ENCODE peak calls at places on chromosomes 1 and 21, in six cellular contexts. Z is IMR-90, J is mesenchymal stem cell, T is mesendoderm, A is H1, Q is neuronal stem cell. G is an unnamed sample.

GRCh38 chr1:184753608-184754478 is 815 bp downstream of the EDEM3 start:
- DNase-seq in Z (peak), T (peak), Q (no peak), J (peak), A (no peak), G (peak)

GRCh38 chr1:113981962-113982931 is 3.0 kb downstream of the OLFML3 start:
- DNase-seq in T (peak), A (no peak), J (peak), Z (peak), Q (no peak), G (peak)

GRCh38 chr1:209652121-209652742 is at the start of gene LAMB3:
- DNase-seq in A (no peak), Q (no peak), Z (no peak), T (no peak), J (no peak), G (peak)

GRCh38 chr1:46184920-46185658 is 8.8 kb upstream of the P3R3URF start:
- DNase-seq in J (no peak), Q (no peak), Z (no peak), T (no peak), A (no peak), G (no peak)

GRCh38 chr1:207027221-207027777 is 5.3 kb downstream of the C1orf116 start:
- DNase-seq in J (no peak), T (no peak), Q (no peak), Z (peak), A (no peak), G (peak)

GRCh38 chr1:156625436-156626078 is 6.3 kb downstream of the HAPLN2 start:
- DNase-seq in Q (no peak), Z (peak), A (no peak), J (peak), T (peak), G (peak)

GRCh38 chr1:160284220-160284781 is 632 bp downstream of the PEX19 start:
- DNase-seq in A (no peak), J (peak), T (peak), Q (no peak), Z (peak), G (peak)

GRCh38 chr21:31576428-31576827 is 83.1 kb upstream of the SOD1 start:
- DNase-seq in Q (no peak), Z (no peak), J (no peak), T (no peak), A (no peak), G (no peak)

GRCh38 chr1:105088166-105088565 is 1338.5 kb downstream of the AMY1C start:
- DNase-seq in A (no peak), T (no peak), Z (no peak), J (no peak), Q (no peak), G (no peak)

GRCh38 chr1:64536217-64536835 is 66.4 kb downstream of the CACHD1 start:
- DNase-seq in J (no peak), T (no peak), A (no peak), Q (no peak), Z (no peak), G (no peak)

GRCh38 chr1:28296401-28297220 is 32.2 kb upstream of the MED18 start:
- DNase-seq in Q (peak), T (peak), J (peak), Z (no peak), A (peak), G (peak)

GRCh38 chr1:30316056-30316455 is 407.3 kb downstream of the MATN1 start:
- DNase-seq in Z (no peak), J (no peak), Q (no peak), T (no peak), A (no peak), G (no peak)

GRCh38 chr1:72284084-72284397 is 1.7 kb upstream of the NEGR1 start:
- DNase-seq in T (no peak), Q (no peak), J (no peak), Z (no peak), A (no peak), G (peak)

GRCh38 chr1:47388548-47389238 is 27.4 kb upstream of the FOXE3 start:
- DNase-seq in J (peak), A (peak), Z (peak), Q (peak), T (peak), G (peak)

GRCh38 chr1:19811206-19811851 is 3.8 kb downstream of the RNF186 start:
- DNase-seq in J (peak), Z (peak), T (peak), A (no peak), Q (no peak), G (peak)

GRCh38 chr21:42794551-42794950 is 84.8 kb downstream of the WDR4 start:
- DNase-seq in J (no peak), Q (no peak), Z (no peak), T (peak), A (no peak), G (no peak)

GRCh38 chr1:116927049-116927798 is 17.5 kb downstream of the PTGFRN start:
- DNase-seq in Z (no peak), T (no peak), J (no peak), A (no peak), Q (no peak), G (no peak)

GRCh38 chr1:157734328-157734727 is 33.8 kb upstream of the FCRL3 start:
- DNase-seq in Q (no peak), A (no peak), T (no peak), J (no peak), Z (no peak), G (no peak)

GRCh38 chr1:57163332-57163731 is 197.5 kb upstream of the C8B start:
- DNase-seq in J (no peak), A (no peak), Q (no peak), Z (no peak), T (no peak), G (no peak)

GRCh38 chr1:180724055-180724454 is 92.2 kb downstream of the XPR1 start:
- DNase-seq in J (no peak), Q (no peak), A (no peak), T (no peak), Z (no peak), G (no peak)

GRCh38 chr1:31939484-31940329 is 1.5 kb upstream of the PTP4A2 start:
- DNase-seq in J (peak), A (no peak), Q (no peak), Z (peak), T (peak), G (peak)

GRCh38 chr1:33335020-33335419 is 14.1 kb upstream of the A3GALT2 start:
- DNase-seq in A (no peak), Q (no peak), T (peak), Z (no peak), J (no peak), G (no peak)

GRCh38 chr1:6803357-6803756 is 18.1 kb downstream of the CAMTA1 start:
- DNase-seq in J (no peak), Q (no peak), A (no peak), T (no peak), Z (peak), G (peak)

GRCh38 chr1:34781071-34781843 is at the start of gene GJB3:
- DNase-seq in T (peak), J (no peak), Q (no peak), A (no peak), Z (no peak), G (no peak)

GRCh38 chr1:221801773-221802516 is 60.1 kb upstream of the DUSP10 start:
- DNase-seq in Z (peak), T (peak), Q (no peak), A (no peak), J (peak), G (no peak)

GRCh38 chr1:19680644-19681043 is 16.0 kb downstream of the HTR6 start:
- DNase-seq in Z (no peak), J (no peak), Q (no peak), T (no peak), A (no peak), G (no peak)

GRCh38 chr1:23777979-23778814 is at the start of gene PITHD1:
- DNase-seq in T (peak), Q (peak), A (no peak), J (peak), Z (peak), G (peak)

GRCh38 chr1:26318338-26319064 is 743 bp downstream of the CD52 start:
- DNase-seq in J (no peak), Q (no peak), A (no peak), T (no peak), Z (no peak), G (no peak)

GRCh38 chr1:15384301-15384901 is 25.3 kb upstream of the EFHD2 start:
- DNase-seq in T (peak), J (peak), Q (peak), Z (no peak), A (peak), G (peak)

GRCh38 chr1:11132571-11133293 is 33.1 kb upstream of the EXOSC10 start:
- DNase-seq in A (no peak), T (peak), Z (no peak), Q (no peak), J (no peak), G (no peak)

GRCh38 chr21:45977396-45977795 is 4.2 kb upstream of the COL6A1 start:
- DNase-seq in A (no peak), Z (no peak), J (peak), Q (no peak), T (peak), G (no peak)

GRCh38 chr1:28934676-28935075 is 20.3 kb downstream of the EPB41 start:
- DNase-seq in T (no peak), A (no peak), Z (peak), Q (no peak), J (no peak), G (no peak)

GRCh38 chr1:14090531-14090930 is 390.5 kb downstream of the PRDM2 start:
- DNase-seq in A (no peak), Z (no peak), Q (no peak), T (no peak), J (no peak), G (no peak)

GRCh38 chr1:111656093-111657017 is 36.8 kb downstream of the RAP1A start:
- DNase-seq in A (no peak), J (peak), Q (peak), T (peak), Z (peak), G (peak)

GRCh38 chr1:115764541-115764940 is 4.0 kb downstream of the CASQ2 start:
- DNase-seq in Q (no peak), T (peak), A (no peak), Z (peak), J (peak), G (peak)

GRCh38 chr1:52404975-52405338 is 555 bp downstream of the PRPF38A start:
- DNase-seq in J (no peak), Q (no peak), T (no peak), Z (no peak), A (no peak), G (no peak)
- H4K8ac ChIP-seq in J (peak), Q (no peak), T (no peak), Z (peak), A (peak), G (peak)

DNA sequence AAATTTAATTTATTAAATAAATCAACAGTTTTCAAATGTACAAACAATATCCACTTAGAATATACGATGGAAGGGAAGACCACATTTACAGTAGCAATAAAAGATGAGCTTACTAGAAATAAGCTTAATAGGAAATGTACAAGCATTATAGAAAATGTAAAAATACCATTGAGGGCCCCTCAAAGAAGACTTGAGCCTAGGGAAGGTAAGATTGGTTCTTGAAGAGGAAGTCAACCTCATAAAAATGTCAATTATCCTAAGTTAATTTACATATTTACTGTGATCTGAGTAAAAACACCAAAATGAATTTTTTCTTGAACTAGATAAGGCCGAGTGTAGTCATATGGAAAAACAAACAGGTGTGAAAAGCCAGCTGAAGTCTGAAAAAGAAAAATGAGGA is 39.7 kb upstream of the TRIM67 start:
- DNase-seq in J (no peak), A (no peak), T (no peak), Z (no peak), Q (no peak), G (no peak)
- H3K4me3 ChIP-seq in J (no peak), A (no peak), T (no peak), Z (no peak), Q (no peak), G (no peak)

DNA sequence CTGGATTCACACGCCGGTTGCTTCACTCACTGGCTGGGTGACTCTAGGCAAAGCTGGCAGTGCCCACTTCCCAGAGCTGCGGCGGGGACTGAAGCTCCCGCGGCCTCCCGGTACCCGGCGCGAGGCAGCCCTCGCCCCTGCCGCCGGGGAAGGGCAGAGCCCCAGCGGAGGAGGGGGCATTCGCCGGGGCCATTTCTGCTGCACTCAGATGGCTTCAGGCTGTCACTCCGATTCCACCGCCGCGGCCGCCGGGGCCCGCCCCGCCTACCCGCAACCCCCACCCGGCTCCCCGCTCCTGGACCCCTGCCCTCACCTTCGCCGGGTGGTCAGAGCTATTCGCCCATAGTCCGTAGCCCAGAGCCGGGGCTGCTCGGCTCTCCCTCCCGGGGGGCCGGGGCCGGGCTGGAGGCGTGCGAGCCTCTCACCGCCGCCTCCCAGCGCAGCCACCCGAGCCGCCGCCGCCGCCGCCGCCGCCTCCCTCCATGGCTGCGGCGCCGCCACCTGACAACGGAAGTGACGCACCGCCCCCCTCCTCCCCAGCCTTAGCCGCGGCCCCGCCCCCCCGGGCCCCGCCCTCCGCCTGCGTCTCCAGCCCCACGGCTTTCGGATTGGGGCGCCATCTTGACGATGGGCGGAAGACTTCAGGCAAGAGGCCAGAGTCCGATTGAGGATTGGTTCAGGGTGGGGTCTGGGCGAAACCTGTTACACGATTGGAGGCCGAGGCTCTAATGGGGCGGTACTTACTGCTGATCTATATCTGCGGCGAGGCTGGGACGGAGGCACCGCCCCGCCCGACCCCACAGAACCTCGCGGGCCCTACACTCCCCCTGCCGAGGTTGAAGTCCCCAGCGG is at the start of gene STK40:
- DNase-seq in J (peak), A (peak), Z (peak), T (peak), Q (peak), G (peak)
- H4K8ac ChIP-seq in J (peak), A (peak), Z (peak), T (peak), Q (no peak), G (peak)

GRCh38 chr1:162633327-162633762 is 1.1 kb downstream of the DDR2 start:
- DNase-seq in Z (peak), Q (no peak), A (no peak), T (peak), J (peak), G (no peak)

GRCh38 chr1:162632234-162632666 is at the start of gene DDR2:
- DNase-seq in A (no peak), J (peak), Z (peak), T (peak), Q (no peak), G (no peak)

GRCh38 chr1:162631546-162632233 is 574 bp upstream of the DDR2 start:
- DNase-seq in T (no peak), Z (peak), A (no peak), Q (no peak), J (peak), G (no peak)

GRCh38 chr1:162632743-162633326 is 571 bp downstream of the DDR2 start:
- DNase-seq in A (no peak), Q (no peak), J (peak), T (peak), Z (peak), G (no peak)

GRCh38 chr1:162635418-162635817 is 3.2 kb downstream of the DDR2 start:
- DNase-seq in T (no peak), A (no peak), Z (peak), Q (no peak), J (no peak), G (no peak)
- H3K4me3 ChIP-seq in T (no peak), A (no peak), Z (peak), Q (no peak), J (no peak), G (no peak)

GRCh38 chr1:153633747-153634665 is at the start of gene CHTOP:
- DNase-seq in A (peak), J (peak), Z (peak), Q (peak), T (peak), G (peak)
- H4K8ac ChIP-seq in A (peak), J (peak), Z (peak), Q (peak), T (peak), G (peak)

GRCh38 chr1:216562383-216562782 is 139.1 kb upstream of the USH2A start:
- DNase-seq in Q (no peak), T (peak), Z (peak), A (no peak), J (no peak), G (no peak)

GRCh38 chr1:216563096-216563495 is 139.8 kb upstream of the USH2A start:
- DNase-seq in T (no peak), A (no peak), J (no peak), Q (no peak), Z (no peak), G (no peak)

DNA sequence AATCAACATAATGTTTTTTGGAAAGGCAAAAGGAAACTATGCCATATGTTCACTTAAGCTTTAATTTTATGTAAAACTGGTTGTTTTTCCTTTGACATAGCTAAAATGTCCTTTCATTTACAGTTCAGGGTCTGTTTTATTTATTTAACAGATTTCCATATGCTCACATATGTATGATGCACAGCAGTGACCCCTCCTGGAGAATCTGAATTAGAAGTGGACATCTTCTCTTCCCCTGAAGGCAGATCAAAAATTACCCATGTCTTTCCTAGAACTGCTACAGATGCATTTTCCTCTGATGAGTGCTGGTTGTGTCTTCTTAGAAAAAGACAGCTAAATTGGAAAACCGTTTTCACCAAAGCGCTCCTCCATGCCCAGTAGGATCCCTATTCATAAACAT is 143.6 kb upstream of the USH2A start:
- DNase-seq in J (peak), A (no peak), Q (no peak), Z (peak), T (peak), G (peak)
- H3K4me3 ChIP-seq in J (no peak), A (no peak), Q (no peak), Z (no peak), T (no peak), G (no peak)

DNA sequence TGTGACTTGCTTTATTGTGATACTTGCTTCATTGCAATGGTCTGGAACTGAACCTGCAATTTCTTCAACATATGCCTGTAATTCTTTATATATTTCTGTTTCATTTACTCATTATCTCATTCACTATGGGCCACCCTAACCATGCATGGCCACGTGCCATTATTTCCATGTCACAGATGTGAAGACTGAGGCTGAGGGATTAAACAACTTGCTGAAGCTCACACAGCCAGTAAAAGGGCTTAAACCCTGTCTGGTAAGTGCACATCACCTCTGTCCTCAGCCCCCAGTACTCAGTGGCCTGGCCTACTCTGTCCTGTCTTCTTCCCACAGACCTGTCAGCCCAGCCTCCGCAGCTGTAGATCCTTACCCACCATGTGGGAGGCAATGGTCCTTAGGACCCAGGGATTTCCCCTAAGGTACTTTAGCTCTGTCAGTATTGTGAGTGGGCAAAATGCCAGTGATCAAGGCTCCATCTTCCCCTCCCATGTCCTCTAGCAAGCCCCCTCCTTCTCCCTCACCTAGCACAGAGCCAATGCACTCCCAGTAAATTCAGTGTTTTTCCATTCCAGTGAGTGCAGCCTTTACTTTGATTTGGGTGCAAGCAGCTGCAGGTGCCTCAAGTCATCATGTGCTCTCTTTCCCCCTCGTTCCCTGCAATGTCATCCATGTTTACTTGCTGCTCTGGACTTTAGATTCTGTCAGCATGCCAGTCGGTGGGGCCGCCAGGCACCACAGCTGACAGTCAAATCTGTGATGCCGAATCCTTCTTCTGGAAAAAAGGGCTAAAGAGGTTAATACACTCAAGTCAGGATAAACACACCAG is 228.2 kb upstream of the PROX1 start:
- DNase-seq in Z (no peak), Q (no peak), A (no peak), J (no peak), T (no peak), G (no peak)
- H4K8ac ChIP-seq in Z (no peak), Q (no peak), A (no peak), J (no peak), T (no peak), G (no peak)

GRCh38 chr1:16921391-16922185 is at the start of gene CROCC:
- DNase-seq in J (peak), T (peak), A (peak), Q (peak), Z (no peak), G (no peak)
- H3K4me3 ChIP-seq in J (no peak), T (peak), A (peak), Q (peak), Z (no peak), G (no peak)

DNA sequence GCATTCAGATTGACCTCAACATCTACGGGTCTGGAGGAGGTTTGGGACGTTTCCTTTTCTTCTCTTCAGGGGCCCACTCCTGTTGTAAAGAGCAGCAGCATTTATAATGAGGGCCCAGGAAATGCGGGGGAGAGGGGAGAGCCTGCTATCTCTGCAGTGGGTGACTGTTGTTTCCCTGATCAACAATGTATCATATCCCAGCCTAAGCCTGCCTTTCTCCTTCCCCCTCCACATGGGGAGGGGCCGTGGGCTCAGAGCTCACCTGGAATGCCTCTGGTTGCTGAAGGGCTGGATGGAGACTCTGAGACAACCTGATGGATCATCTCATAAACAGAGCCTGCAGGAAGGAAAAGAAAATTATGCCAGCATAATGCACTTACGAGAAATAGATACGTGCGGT is 36.0 kb upstream of the HAO2 start:
- DNase-seq in A (no peak), J (no peak), Z (no peak), Q (no peak), T (no peak), G (no peak)
- H4K8ac ChIP-seq in A (no peak), J (no peak), Z (no peak), Q (no peak), T (no peak), G (no peak)

GRCh38 chr1:2611621-2612437 is 21.0 kb downstream of the MMEL1 start:
- DNase-seq in Z (no peak), T (no peak), A (no peak), Q (no peak), J (no peak), G (no peak)
- H3K4me3 ChIP-seq in Z (no peak), T (no peak), A (peak), Q (no peak), J (no peak), G (no peak)